ENCODE peak calls at places on chromosomes 12 and 14, in six cellular contexts. Y is CD8-positive, alpha-beta T cell; O is keratinocyte; A is IMR-90; P is CD8-positive, alpha-beta memory T cell; C is Panc1. I is an unnamed sample. For H3K9me3, the result is how much of the 10 kb centered on the place peaks cover.

GRCh38 chr14:59534361-59534987 is 42.1 kb downstream of the CCDC175 start:
- DNase-seq in Y (no peak), O (no peak), A (peak), P (no peak), C (no peak), I (no peak)

GRCh38 chr14:32075636-32076277 is 1.3 kb upstream of the ARHGAP5 start:
- DNase-seq in Y (no peak), O (no peak), A (peak), P (no peak), C (no peak), I (peak)

GRCh38 chr14:91261115-91261514 is 16.6 kb upstream of the GPR68 start:
- DNase-seq in Y (no peak), O (no peak), A (no peak), P (no peak), C (no peak), I (no peak)

GRCh38 chr14:67285876-67286452 is 44.7 kb downstream of the PALS1 start:
- DNase-seq in Y (no peak), O (no peak), A (peak), P (no peak), C (no peak), I (no peak)

GRCh38 chr14:65131176-65131765 is 29.0 kb upstream of the MAX start:
- DNase-seq in Y (no peak), O (peak), A (peak), P (no peak), C (no peak), I (no peak)

GRCh38 chr12:114408415-114408814 is 2.5 kb upstream of the TBX5 start:
- DNase-seq in Y (no peak), O (no peak), A (no peak), P (no peak), C (no peak), I (no peak)

GRCh38 chr12:82923935-82924334 is 237.2 kb downstream of the TMTC2 start:
- DNase-seq in Y (no peak), O (no peak), A (no peak), P (no peak), C (no peak), I (no peak)

GRCh38 chr12:67918441-67918840 is 70.8 kb upstream of the IFNG-AS1 start:
- DNase-seq in Y (no peak), O (no peak), A (no peak), P (no peak), C (no peak), I (no peak)

GRCh38 chr12:53145383-53145782 is 35.1 kb upstream of the ZNF740 start:
- DNase-seq in Y (no peak), O (no peak), A (peak), P (no peak), C (no peak), I (peak)

GRCh38 chr14:84036863-84037262 is 1493.1 kb upstream of the FLRT2 start:
- DNase-seq in Y (no peak), O (no peak), A (peak), P (no peak), C (no peak), I (no peak)

GRCh38 chr14:81313200-81313599 is 86.9 kb downstream of the STON2 start:
- DNase-seq in Y (no peak), O (no peak), A (no peak), P (no peak), C (no peak), I (no peak)

GRCh38 chr12:3421599-3421998 is 69.4 kb upstream of the PRMT8 start:
- DNase-seq in Y (no peak), O (no peak), A (no peak), P (no peak), C (no peak), I (no peak)

GRCh38 chr12:5889381-5890047 is 55.5 kb downstream of the ANO2 start:
- DNase-seq in Y (no peak), O (no peak), A (no peak), P (no peak), C (no peak), I (no peak)

GRCh38 chr12:78086553-78087362 is 256.1 kb downstream of the NAV3 start:
- DNase-seq in Y (no peak), O (no peak), A (peak), P (no peak), C (no peak), I (no peak)

GRCh38 chr12:100687686-100688085 is 106.9 kb upstream of the ANO4 start:
- DNase-seq in Y (no peak), O (no peak), A (no peak), P (no peak), C (no peak), I (no peak)

GRCh38 chr14:87994974-87995373 is 2.0 kb upstream of the GALC start:
- DNase-seq in Y (no peak), O (no peak), A (no peak), P (no peak), C (no peak), I (no peak)

GRCh38 chr12:54280401-54281260 is at the start of gene HNRNPA1:
- DNase-seq in Y (peak), O (peak), A (peak), P (peak), C (peak), I (peak)

GRCh38 chr12:112932485-112933151 is 5.7 kb upstream of the OAS3 start:
- DNase-seq in Y (no peak), O (no peak), A (no peak), P (no peak), C (no peak), I (no peak)

GRCh38 chr14:73339846-73340565 is 102.7 kb downstream of the PAPLN start:
- DNase-seq in Y (no peak), O (no peak), A (no peak), P (no peak), C (no peak), I (no peak)

GRCh38 chr14:61065671-61066070 is 84.6 kb downstream of the SLC38A6 start:
- DNase-seq in Y (no peak), O (no peak), A (no peak), P (no peak), C (no peak), I (no peak)

GRCh38 chr14:70901218-70901772 is 6.0 kb upstream of the PCNX1 start:
- DNase-seq in Y (no peak), O (no peak), A (peak), P (no peak), C (no peak), I (no peak)

GRCh38 chr12:117064596-117064995 is 34.6 kb downstream of the TESC start:
- DNase-seq in Y (no peak), O (no peak), A (no peak), P (no peak), C (no peak), I (no peak)

GRCh38 chr12:74538491-74539258 is 1.0 kb downstream of the ATXN7L3B start:
- DNase-seq in Y (peak), O (no peak), A (no peak), P (no peak), C (no peak), I (no peak)

GRCh38 chr12:40561395-40561966 is 130.8 kb upstream of the CNTN1 start:
- DNase-seq in Y (no peak), O (no peak), A (no peak), P (no peak), C (no peak), I (no peak)

GRCh38 chr12:96249196-96250118 is 55.3 kb downstream of the ELK3 start:
- DNase-seq in Y (no peak), O (no peak), A (peak), P (no peak), C (no peak), I (no peak)

GRCh38 chr12:76340680-76341435 is 7.4 kb downstream of the BBS10 start:
- DNase-seq in Y (no peak), O (no peak), A (peak), P (no peak), C (no peak), I (no peak)

DNA sequence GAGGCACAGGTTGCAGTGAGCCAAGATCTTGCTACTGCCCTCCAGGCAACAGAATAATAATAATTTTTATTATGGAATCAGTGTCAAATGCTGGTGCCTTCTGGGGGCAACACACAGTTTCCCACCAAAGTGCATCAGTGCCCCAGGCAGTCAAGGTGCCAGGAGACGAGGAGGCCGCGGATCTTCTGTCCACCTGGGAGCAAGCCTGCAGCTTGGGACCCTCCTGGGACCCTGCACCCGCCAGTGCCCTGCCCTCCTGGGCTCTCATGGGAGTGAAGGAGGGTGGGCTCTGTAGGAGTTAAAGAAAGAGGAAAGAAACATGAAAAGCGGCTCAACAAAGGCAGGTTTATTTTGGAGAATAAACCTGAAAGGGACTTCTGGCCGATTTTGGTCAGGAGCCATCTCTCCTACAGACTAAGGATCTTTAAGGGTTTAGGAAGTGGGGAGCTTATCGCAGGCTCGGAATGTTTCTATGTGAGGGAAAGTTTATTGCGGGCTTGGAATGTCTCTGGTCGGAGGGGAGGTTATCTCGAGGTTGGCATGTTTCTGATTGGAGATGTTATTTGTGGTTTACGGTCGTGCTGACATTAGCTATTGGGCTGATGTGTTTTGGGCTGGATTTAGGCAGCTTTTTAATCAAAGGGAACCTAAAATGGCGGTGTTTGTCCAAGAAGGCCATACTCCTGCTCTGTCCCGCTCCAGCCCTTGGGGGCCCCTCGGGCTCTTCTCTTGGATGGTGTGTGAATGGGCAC is 1.1 kb upstream of the ASPG start:
- DNase-seq in Y (no peak), O (no peak), A (no peak), P (no peak), C (no peak), I (no peak)
- H3K27ac ChIP-seq in Y (no peak), O (no peak), A (no peak), P (no peak), C (no peak), I (no peak)

DNA sequence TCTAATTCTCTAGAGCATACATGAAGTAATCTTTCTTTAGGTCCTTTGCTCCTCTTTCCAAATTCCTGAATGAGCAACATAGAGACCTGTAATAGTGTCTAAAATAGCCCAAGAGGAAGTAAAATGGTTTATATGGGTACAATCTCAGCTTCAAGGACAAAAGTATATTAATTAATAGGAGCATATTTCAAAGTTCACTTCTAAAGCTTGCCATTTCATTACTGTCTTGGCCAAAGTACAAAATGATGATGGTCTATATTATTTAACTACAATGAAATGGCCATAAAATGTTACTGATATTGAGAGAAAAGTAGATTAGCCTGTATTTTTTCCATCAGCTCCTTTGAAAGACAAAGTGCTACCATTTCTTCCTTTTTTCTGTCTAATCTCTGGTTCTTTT is 410.4 kb upstream of the NOVA1 start:
- DNase-seq in Y (no peak), O (no peak), A (no peak), P (no peak), C (no peak), I (no peak)
- H3K9me3 ChIP-seq in Y (under half), O (under half), A (under half), P (under half), C (under half), I (under half)

DNA sequence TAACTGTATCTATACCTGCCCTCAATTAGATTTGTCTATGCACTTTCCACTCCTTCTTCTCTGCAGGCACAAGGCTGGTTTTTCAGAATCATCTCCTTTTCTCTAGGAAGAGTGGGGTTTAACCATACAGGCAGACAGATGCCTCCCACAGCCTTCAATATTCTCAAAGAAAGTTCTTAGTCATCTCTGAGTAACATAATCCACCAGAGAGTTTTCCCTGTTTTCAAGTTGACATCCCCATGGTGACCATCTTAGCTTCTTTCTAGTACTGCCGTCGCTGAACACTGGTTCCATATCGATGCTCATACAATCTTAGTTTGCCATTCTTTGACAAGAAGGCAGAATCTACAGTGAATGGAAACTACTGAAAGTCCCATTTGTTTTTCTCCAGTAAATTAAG is 28.5 kb downstream of the TPH2 start:
- DNase-seq in Y (no peak), O (no peak), A (peak), P (no peak), C (no peak), I (no peak)
- H3K27ac ChIP-seq in Y (no peak), O (no peak), A (no peak), P (no peak), C (no peak), I (no peak)

GRCh38 chr14:23704890-23705289 is 68.7 kb downstream of the DHRS2 start:
- DNase-seq in Y (no peak), O (no peak), A (no peak), P (no peak), C (no peak), I (no peak)
- H3K9me3 ChIP-seq in Y (under half), O (under half), A (under half), P (under half), C (under half), I (under half)

DNA sequence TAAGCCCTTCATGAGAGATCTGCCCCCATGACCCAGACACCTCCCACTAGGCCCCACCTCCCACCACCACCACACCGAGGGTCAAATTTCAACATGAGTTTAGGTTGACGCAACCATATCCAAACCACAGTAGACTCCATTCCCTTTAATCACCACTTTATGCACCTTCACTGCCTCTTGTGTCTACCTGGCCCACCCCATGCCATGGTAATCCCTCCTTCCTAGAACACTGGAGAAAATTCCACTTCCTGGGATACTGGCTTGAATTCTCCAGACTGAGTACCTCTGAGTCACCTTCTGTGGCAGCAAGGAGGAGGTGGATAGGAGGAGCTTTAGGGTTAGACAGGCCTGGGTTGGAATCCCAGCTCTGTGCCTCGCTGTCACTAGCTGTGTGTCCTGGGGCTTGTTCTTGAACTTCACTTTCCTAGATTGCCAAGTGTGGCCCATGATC is 26.1 kb upstream of the CIPC start:
- DNase-seq in Y (no peak), O (no peak), A (peak), P (no peak), C (no peak), I (no peak)
- H3K27ac ChIP-seq in Y (no peak), O (no peak), A (no peak), P (no peak), C (peak), I (no peak)

GRCh38 chr12:133130808-133131128 is 341 bp downstream of the ZNF10 start:
- DNase-seq in Y (peak), O (no peak), A (no peak), P (peak), C (no peak), I (no peak)

GRCh38 chr12:133130038-133130807 is at the start of the genes ZNF10 and ZNF891:
- DNase-seq in Y (peak), O (peak), A (peak), P (peak), C (peak), I (peak)

GRCh38 chr12:133124674-133125073 is 5.4 kb downstream of the ZNF891 start:
- DNase-seq in Y (no peak), O (no peak), A (no peak), P (no peak), C (no peak), I (no peak)

DNA sequence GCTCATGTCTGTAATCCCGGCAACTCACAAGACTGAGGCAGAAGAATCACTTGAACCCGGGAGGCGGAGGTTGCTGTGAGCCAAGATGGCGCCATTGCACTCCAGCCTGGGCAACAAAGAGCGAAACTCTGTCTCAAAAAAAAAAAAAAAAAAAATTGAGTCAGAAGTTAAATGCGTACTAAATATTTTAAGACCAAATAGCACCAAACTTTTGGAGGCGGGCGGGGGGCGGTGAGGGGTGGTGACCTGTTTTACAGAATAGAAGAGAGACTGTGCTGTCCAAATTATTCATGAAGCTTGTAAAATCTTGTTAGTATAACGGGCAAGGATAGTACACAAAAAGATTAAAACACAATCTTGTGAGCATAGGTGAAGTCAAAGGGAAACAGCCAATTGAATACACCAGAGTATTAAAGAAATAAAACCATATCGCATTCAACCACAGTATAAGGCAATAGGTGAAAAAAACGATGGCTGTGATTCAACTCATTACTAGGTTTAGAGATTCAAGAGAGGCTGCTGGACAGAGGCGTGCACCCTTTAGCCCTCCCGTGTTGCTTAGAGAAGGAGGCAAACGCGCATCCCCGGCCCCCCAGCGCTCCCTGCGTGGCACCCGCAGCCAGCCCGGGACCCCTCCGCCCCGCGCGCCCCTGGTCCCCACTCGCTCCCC is 571 bp downstream of the ZNF891 start:
- DNase-seq in Y (no peak), O (no peak), A (peak), P (no peak), C (no peak), I (no peak)
- H3K9me3 ChIP-seq in Y (under half), O (under half), A (under half), P (under half), C (half or more), I (under half)

GRCh38 chr12:24903305-24904088 is 45.4 kb downstream of the BCAT1 start:
- DNase-seq in Y (no peak), O (no peak), A (no peak), P (no peak), C (no peak), I (no peak)
- H3K27ac ChIP-seq in Y (no peak), O (no peak), A (peak), P (no peak), C (no peak), I (no peak)

GRCh38 chr14:68305738-68306137 is 486.2 kb downstream of the RAD51B start:
- DNase-seq in Y (no peak), O (no peak), A (no peak), P (no peak), C (no peak), I (no peak)
- H3K9me3 ChIP-seq in Y (under half), O (under half), A (under half), P (under half), C (under half), I (under half)

GRCh38 chr12:30169839-30170591 is 386.3 kb upstream of the TMTC1 start:
- DNase-seq in Y (no peak), O (no peak), A (no peak), P (no peak), C (no peak), I (no peak)

GRCh38 chr12:30164937-30165336 is 381.2 kb upstream of the TMTC1 start:
- DNase-seq in Y (no peak), O (no peak), A (no peak), P (no peak), C (no peak), I (no peak)

GRCh38 chr12:30166416-30166815 is 382.7 kb upstream of the TMTC1 start:
- DNase-seq in Y (no peak), O (no peak), A (no peak), P (no peak), C (no peak), I (no peak)
- H3K27ac ChIP-seq in Y (no peak), O (no peak), A (no peak), P (no peak), C (no peak), I (no peak)